ENCODE peak calls at places on chromosomes 7 and 10, in ten cellular contexts. One of them, this sample, is unnamed.

GRCh38 chr10:34859170-34859569 is 44.1 kb upstream of the PARD3 start:
- DNase-seq in CD4-positive, alpha-beta memory T cell: no peak
- DNase-seq in mesendoderm: no peak
- DNase-seq in psoas muscle: no peak
- DNase-seq in endodermal cell: no peak
- DNase-seq in PC-3: peak; percentile 93
- DNase-seq in AG04450: no peak
- DNase-seq in lung: no peak
- DNase-seq in cardiac muscle cell: peak; percentile 10
- DNase-seq in dorsolateral prefrontal cortex: no peak
- DNase-seq in this sample: no peak

GRCh38 chr7:41733063-41733398 is 30.1 kb upstream of the INHBA start:
- DNase-seq in mesendoderm: no peak
- DNase-seq in AG04450: no peak
- DNase-seq in lung: no peak
- DNase-seq in CD4-positive, alpha-beta memory T cell: no peak
- DNase-seq in cardiac muscle cell: no peak
- DNase-seq in dorsolateral prefrontal cortex: no peak
- DNase-seq in psoas muscle: no peak
- DNase-seq in PC-3: peak; percentile 44
- DNase-seq in endodermal cell: no peak
- DNase-seq in this sample: no peak

GRCh38 chr7:20219446-20220292 is 2.5 kb upstream of the MACC1 start:
- DNase-seq in lung: peak; percentile 53
- DNase-seq in endodermal cell: peak; percentile 72
- DNase-seq in AG04450: peak; percentile 69
- DNase-seq in mesendoderm: peak; percentile 83
- DNase-seq in psoas muscle: peak; percentile 61
- DNase-seq in CD4-positive, alpha-beta memory T cell: no peak
- DNase-seq in PC-3: peak; percentile 90
- DNase-seq in cardiac muscle cell: peak; percentile 94
- DNase-seq in dorsolateral prefrontal cortex: peak; percentile 44
- DNase-seq in this sample: no peak

GRCh38 chr10:13001887-13002212 is 337 bp upstream of the CCDC3 start:
- DNase-seq in mesendoderm: no peak
- DNase-seq in PC-3: no peak
- DNase-seq in dorsolateral prefrontal cortex: no peak
- DNase-seq in CD4-positive, alpha-beta memory T cell: no peak
- DNase-seq in endodermal cell: no peak
- DNase-seq in AG04450: no peak
- DNase-seq in lung: no peak
- DNase-seq in psoas muscle: no peak
- DNase-seq in cardiac muscle cell: no peak
- DNase-seq in this sample: no peak

GRCh38 chr10:123587110-123587509 is 79.0 kb upstream of the GPR26 start:
- DNase-seq in PC-3: no peak
- DNase-seq in endodermal cell: no peak
- DNase-seq in lung: no peak
- DNase-seq in cardiac muscle cell: no peak
- DNase-seq in AG04450: no peak
- DNase-seq in CD4-positive, alpha-beta memory T cell: no peak
- DNase-seq in psoas muscle: no peak
- DNase-seq in dorsolateral prefrontal cortex: no peak
- DNase-seq in mesendoderm: no peak
- DNase-seq in this sample: no peak

GRCh38 chr7:77665161-77665560 is 31.1 kb upstream of the RSBN1L start:
- DNase-seq in endodermal cell: no peak
- DNase-seq in lung: no peak
- DNase-seq in cardiac muscle cell: no peak
- DNase-seq in mesendoderm: no peak
- DNase-seq in AG04450: no peak
- DNase-seq in dorsolateral prefrontal cortex: no peak
- DNase-seq in CD4-positive, alpha-beta memory T cell: no peak
- DNase-seq in PC-3: no peak
- DNase-seq in psoas muscle: no peak
- DNase-seq in this sample: no peak

GRCh38 chr7:8823486-8823885 is 390.1 kb downstream of the NXPH1 start:
- DNase-seq in CD4-positive, alpha-beta memory T cell: no peak
- DNase-seq in mesendoderm: no peak
- DNase-seq in PC-3: no peak
- DNase-seq in endodermal cell: no peak
- DNase-seq in cardiac muscle cell: no peak
- DNase-seq in dorsolateral prefrontal cortex: no peak
- DNase-seq in AG04450: no peak
- DNase-seq in lung: no peak
- DNase-seq in psoas muscle: no peak
- DNase-seq in this sample: no peak

GRCh38 chr10:90906596-90906995 is 14.3 kb downstream of the ANKRD1 start:
- DNase-seq in endodermal cell: no peak
- DNase-seq in psoas muscle: no peak
- DNase-seq in dorsolateral prefrontal cortex: no peak
- DNase-seq in lung: no peak
- DNase-seq in CD4-positive, alpha-beta memory T cell: no peak
- DNase-seq in mesendoderm: no peak
- DNase-seq in cardiac muscle cell: no peak
- DNase-seq in PC-3: no peak
- DNase-seq in AG04450: no peak
- DNase-seq in this sample: no peak

GRCh38 chr10:125159486-125159931 is 854 bp downstream of the CTBP2 start:
- DNase-seq in dorsolateral prefrontal cortex: no peak
- DNase-seq in mesendoderm: no peak
- DNase-seq in psoas muscle: peak; percentile 67
- DNase-seq in PC-3: no peak
- DNase-seq in AG04450: no peak
- DNase-seq in lung: no peak
- DNase-seq in endodermal cell: peak; percentile 52
- DNase-seq in cardiac muscle cell: peak; percentile 23
- DNase-seq in CD4-positive, alpha-beta memory T cell: no peak
- DNase-seq in this sample: no peak

GRCh38 chr7:155785536-155785935 is 26.7 kb downstream of the SHH start:
- DNase-seq in CD4-positive, alpha-beta memory T cell: no peak
- DNase-seq in lung: no peak
- DNase-seq in AG04450: no peak
- DNase-seq in cardiac muscle cell: no peak
- DNase-seq in endodermal cell: no peak
- DNase-seq in PC-3: peak; percentile 36
- DNase-seq in dorsolateral prefrontal cortex: no peak
- DNase-seq in mesendoderm: no peak
- DNase-seq in psoas muscle: no peak
- DNase-seq in this sample: no peak

GRCh38 chr7:92802398-92802797 is 34.0 kb downstream of the CDK6 start:
- DNase-seq in psoas muscle: no peak
- DNase-seq in PC-3: no peak
- DNase-seq in AG04450: no peak
- DNase-seq in endodermal cell: no peak
- DNase-seq in cardiac muscle cell: no peak
- DNase-seq in dorsolateral prefrontal cortex: no peak
- DNase-seq in lung: no peak
- DNase-seq in CD4-positive, alpha-beta memory T cell: no peak
- DNase-seq in mesendoderm: no peak
- DNase-seq in this sample: no peak

GRCh38 chr10:16816830-16817124 is 447 bp downstream of the RSU1 start:
- DNase-seq in lung: no peak
- DNase-seq in PC-3: no peak
- DNase-seq in AG04450: no peak
- DNase-seq in psoas muscle: no peak
- DNase-seq in cardiac muscle cell: no peak
- DNase-seq in CD4-positive, alpha-beta memory T cell: no peak
- DNase-seq in dorsolateral prefrontal cortex: no peak
- DNase-seq in mesendoderm: no peak
- DNase-seq in endodermal cell: no peak
- DNase-seq in this sample: no peak

GRCh38 chr7:32048970-32049369 is 21.2 kb downstream of the PDE1C start:
- DNase-seq in psoas muscle: no peak
- DNase-seq in CD4-positive, alpha-beta memory T cell: no peak
- DNase-seq in endodermal cell: no peak
- DNase-seq in mesendoderm: no peak
- DNase-seq in AG04450: no peak
- DNase-seq in lung: no peak
- DNase-seq in cardiac muscle cell: no peak
- DNase-seq in PC-3: no peak
- DNase-seq in dorsolateral prefrontal cortex: no peak
- DNase-seq in this sample: no peak

GRCh38 chr7:47294569-47295222 is 287.2 kb downstream of the TNS3 start:
- DNase-seq in lung: no peak
- DNase-seq in psoas muscle: no peak
- DNase-seq in endodermal cell: no peak
- DNase-seq in mesendoderm: no peak
- DNase-seq in PC-3: no peak
- DNase-seq in cardiac muscle cell: no peak
- DNase-seq in AG04450: no peak
- DNase-seq in dorsolateral prefrontal cortex: no peak
- DNase-seq in CD4-positive, alpha-beta memory T cell: no peak
- DNase-seq in this sample: no peak

GRCh38 chr10:61565819-61566560 is 96.7 kb upstream of the CABCOCO1 start:
- DNase-seq in AG04450: no peak
- DNase-seq in cardiac muscle cell: no peak
- DNase-seq in mesendoderm: no peak
- DNase-seq in lung: no peak
- DNase-seq in endodermal cell: no peak
- DNase-seq in PC-3: no peak
- DNase-seq in CD4-positive, alpha-beta memory T cell: no peak
- DNase-seq in dorsolateral prefrontal cortex: no peak
- DNase-seq in psoas muscle: no peak
- DNase-seq in this sample: no peak

GRCh38 chr10:74491014-74491413 is 335.4 kb upstream of the KAT6B start:
- DNase-seq in dorsolateral prefrontal cortex: no peak
- DNase-seq in CD4-positive, alpha-beta memory T cell: no peak
- DNase-seq in mesendoderm: no peak
- DNase-seq in endodermal cell: no peak
- DNase-seq in lung: no peak
- DNase-seq in psoas muscle: no peak
- DNase-seq in AG04450: no peak
- DNase-seq in PC-3: no peak
- DNase-seq in cardiac muscle cell: no peak
- DNase-seq in this sample: no peak

GRCh38 chr10:74485283-74485682 is 334.3 kb downstream of the ADK start:
- DNase-seq in PC-3: no peak
- DNase-seq in cardiac muscle cell: no peak
- DNase-seq in CD4-positive, alpha-beta memory T cell: no peak
- DNase-seq in lung: no peak
- DNase-seq in endodermal cell: no peak
- DNase-seq in AG04450: no peak
- DNase-seq in mesendoderm: no peak
- DNase-seq in dorsolateral prefrontal cortex: no peak
- DNase-seq in psoas muscle: no peak
- DNase-seq in this sample: no peak

GRCh38 chr10:74486659-74487058 is 335.6 kb downstream of the ADK start:
- DNase-seq in psoas muscle: no peak
- DNase-seq in AG04450: no peak
- DNase-seq in CD4-positive, alpha-beta memory T cell: no peak
- DNase-seq in cardiac muscle cell: peak; percentile 14
- DNase-seq in PC-3: no peak
- DNase-seq in dorsolateral prefrontal cortex: no peak
- DNase-seq in lung: no peak
- DNase-seq in endodermal cell: no peak
- DNase-seq in mesendoderm: no peak
- DNase-seq in this sample: no peak

GRCh38 chr10:74488907-74489306 is 337.5 kb upstream of the KAT6B start:
- DNase-seq in PC-3: no peak
- DNase-seq in psoas muscle: no peak
- DNase-seq in lung: no peak
- DNase-seq in AG04450: no peak
- DNase-seq in cardiac muscle cell: no peak
- DNase-seq in mesendoderm: no peak
- DNase-seq in CD4-positive, alpha-beta memory T cell: no peak
- DNase-seq in dorsolateral prefrontal cortex: no peak
- DNase-seq in endodermal cell: no peak
- DNase-seq in this sample: no peak

GRCh38 chr10:74490551-74490950 is 335.8 kb upstream of the KAT6B start:
- DNase-seq in PC-3: no peak
- DNase-seq in AG04450: no peak
- DNase-seq in endodermal cell: no peak
- DNase-seq in lung: no peak
- DNase-seq in cardiac muscle cell: no peak
- DNase-seq in mesendoderm: no peak
- DNase-seq in dorsolateral prefrontal cortex: no peak
- DNase-seq in psoas muscle: no peak
- DNase-seq in CD4-positive, alpha-beta memory T cell: no peak
- DNase-seq in this sample: no peak
- H3K27ac ChIP-seq in PC-3: no peak overlapping the region
- H3K27ac ChIP-seq in AG04450: no peak overlapping the region
- H3K27ac ChIP-seq in endodermal cell: no peak overlapping the region
- H3K27ac ChIP-seq in lung: no peak overlapping the region
- H3K27ac ChIP-seq in cardiac muscle cell: no peak overlapping the region
- H3K27ac ChIP-seq in mesendoderm: no peak overlapping the region
- H3K27ac ChIP-seq in dorsolateral prefrontal cortex: no peak overlapping the region
- H3K27ac ChIP-seq in psoas muscle: no peak overlapping the region
- H3K27ac ChIP-seq in CD4-positive, alpha-beta memory T cell: no peak overlapping the region
- H3K27ac ChIP-seq in this sample: no peak overlapping the region

GRCh38 chr7:73885433-73885974 is 24.5 kb downstream of the TMEM270 start:
- DNase-seq in CD4-positive, alpha-beta memory T cell: no peak
- DNase-seq in dorsolateral prefrontal cortex: no peak
- DNase-seq in lung: no peak
- DNase-seq in psoas muscle: no peak
- DNase-seq in mesendoderm: no peak
- DNase-seq in cardiac muscle cell: no peak
- DNase-seq in endodermal cell: no peak
- DNase-seq in AG04450: no peak
- DNase-seq in PC-3: no peak
- DNase-seq in this sample: no peak
- H3K27me3 ChIP-seq in CD4-positive, alpha-beta memory T cell: peaks cover 4% of the 10 kb centered on the region
- H3K27me3 ChIP-seq in dorsolateral prefrontal cortex: peaks cover 5% of the 10 kb centered on the region
- H3K27me3 ChIP-seq in lung: no peaks in the 10 kb centered on the region
- H3K27me3 ChIP-seq in psoas muscle: peaks cover 31% of the 10 kb centered on the region
- H3K27me3 ChIP-seq in mesendoderm: no peaks in the 10 kb centered on the region
- H3K27me3 ChIP-seq in cardiac muscle cell: peaks cover 28% of the 10 kb centered on the region
- H3K27me3 ChIP-seq in endodermal cell: peaks cover 30% of the 10 kb centered on the region
- H3K27me3 ChIP-seq in AG04450: peaks cover 3% of the 10 kb centered on the region
- H3K27me3 ChIP-seq in PC-3: no peaks in the 10 kb centered on the region
- H3K27me3 ChIP-seq in this sample: peaks cover 8% of the 10 kb centered on the region

DNA sequence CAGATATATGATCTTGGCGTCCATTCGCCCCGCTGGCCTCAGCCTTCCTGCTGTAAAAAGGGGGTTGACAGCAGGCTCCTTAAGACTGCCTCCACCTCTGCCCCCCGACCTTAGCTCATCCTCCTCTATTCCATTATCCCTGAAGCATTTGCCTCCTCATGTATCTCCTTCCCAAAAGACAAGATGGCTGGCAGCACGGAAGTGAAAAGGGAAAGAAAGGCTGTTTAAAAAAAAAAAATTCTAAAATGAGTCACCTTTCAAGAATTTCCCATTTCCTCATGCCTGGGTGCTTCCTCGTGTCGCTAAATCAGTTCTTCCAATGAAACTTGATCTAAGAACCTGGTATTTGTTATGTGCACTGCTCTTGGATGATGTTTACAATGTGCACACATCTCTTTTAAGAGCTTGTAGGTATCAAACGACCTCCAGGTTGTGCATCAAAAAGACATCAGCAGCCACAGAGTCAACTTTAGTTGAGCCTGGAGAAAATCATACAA is 1.7 kb downstream of the SCRN1 start:
- DNase-seq in PC-3: peak; percentile 94
- DNase-seq in psoas muscle: no peak
- DNase-seq in cardiac muscle cell: peak; percentile 89
- DNase-seq in endodermal cell: peak; percentile 64
- DNase-seq in AG04450: peak; percentile 52
- DNase-seq in mesendoderm: peak; percentile 91
- DNase-seq in lung: no peak
- DNase-seq in CD4-positive, alpha-beta memory T cell: no peak
- DNase-seq in dorsolateral prefrontal cortex: no peak
- DNase-seq in this sample: no peak
- H3K27ac ChIP-seq in PC-3: peak overlapping the region; percentile 94
- H3K27ac ChIP-seq in psoas muscle: peak overlapping the region; percentile 60
- H3K27ac ChIP-seq in cardiac muscle cell: no peak overlapping the region
- H3K27ac ChIP-seq in endodermal cell: peak overlapping the region; percentile 42
- H3K27ac ChIP-seq in AG04450: peak overlapping the region; percentile 90
- H3K27ac ChIP-seq in mesendoderm: peak overlapping the region; percentile 68
- H3K27ac ChIP-seq in lung: peak overlapping the region; percentile 20
- H3K27ac ChIP-seq in CD4-positive, alpha-beta memory T cell: no peak overlapping the region
- H3K27ac ChIP-seq in dorsolateral prefrontal cortex: peak overlapping the region; percentile 99
- H3K27ac ChIP-seq in this sample: no peak overlapping the region

GRCh38 chr7:29565634-29565981 is 2.0 kb downstream of the PRR15 start:
- DNase-seq in CD4-positive, alpha-beta memory T cell: no peak
- DNase-seq in mesendoderm: no peak
- DNase-seq in endodermal cell: peak; percentile 53
- DNase-seq in lung: no peak
- DNase-seq in cardiac muscle cell: no peak
- DNase-seq in PC-3: no peak
- DNase-seq in dorsolateral prefrontal cortex: no peak
- DNase-seq in psoas muscle: no peak
- DNase-seq in AG04450: no peak
- DNase-seq in this sample: no peak
- H3K27me3 ChIP-seq in CD4-positive, alpha-beta memory T cell: peaks cover 16% of the 10 kb centered on the region
- H3K27me3 ChIP-seq in mesendoderm: no peaks in the 10 kb centered on the region
- H3K27me3 ChIP-seq in endodermal cell: peaks cover 85% of the 10 kb centered on the region
- H3K27me3 ChIP-seq in lung: peaks cover 4% of the 10 kb centered on the region
- H3K27me3 ChIP-seq in cardiac muscle cell: peaks cover 75% of the 10 kb centered on the region
- H3K27me3 ChIP-seq in PC-3: no peaks in the 10 kb centered on the region
- H3K27me3 ChIP-seq in dorsolateral prefrontal cortex: no peaks in the 10 kb centered on the region
- H3K27me3 ChIP-seq in psoas muscle: peaks cover 77% of the 10 kb centered on the region
- H3K27me3 ChIP-seq in AG04450: peaks cover 73% of the 10 kb centered on the region
- H3K27me3 ChIP-seq in this sample: peaks cover 53% of the 10 kb centered on the region

This sample was measured in CD4-positive, alpha-beta T cell.